ENCODE peak calls at places on chromosome 7, in five cellular contexts. One of them, this sample, is unnamed.

GRCh38 chr7:4026941-4027340 is 655.2 kb upstream of the FOXK1 start:
- DNase-seq in breast epithelium: no peak
- DNase-seq in A549: no peak
- DNase-seq in PC-9: no peak
- DNase-seq in mesenchymal stem cell: no peak
- DNase-seq in this sample: no peak

GRCh38 chr7:90597879-90598278 is 1.8 kb downstream of the CDK14 start:
- DNase-seq in breast epithelium: no peak
- DNase-seq in A549: no peak
- DNase-seq in PC-9: no peak
- DNase-seq in mesenchymal stem cell: peak; percentile 10
- DNase-seq in this sample: no peak

GRCh38 chr7:100745184-100745583 is 11.8 kb downstream of the ZAN start:
- DNase-seq in breast epithelium: no peak
- DNase-seq in A549: no peak
- DNase-seq in PC-9: no peak
- DNase-seq in mesenchymal stem cell: peak; percentile 71
- DNase-seq in this sample: no peak

GRCh38 chr7:132117181-132117580 is 459.1 kb downstream of the PLXNA4 start:
- DNase-seq in breast epithelium: no peak
- DNase-seq in A549: peak; percentile 83
- DNase-seq in PC-9: peak; percentile 84
- DNase-seq in mesenchymal stem cell: peak; percentile 8
- DNase-seq in this sample: no peak

GRCh38 chr7:16753102-16753931 is at the start of gene TSPAN13:
- DNase-seq in breast epithelium: peak; percentile 90
- DNase-seq in A549: peak; percentile 87
- DNase-seq in PC-9: peak; percentile 97
- DNase-seq in mesenchymal stem cell: peak; percentile 77
- DNase-seq in this sample: peak; percentile 77

GRCh38 chr7:22726345-22726848 is 603 bp upstream of the IL6 start:
- DNase-seq in breast epithelium: no peak
- DNase-seq in A549: peak; percentile 76
- DNase-seq in PC-9: peak; percentile 79
- DNase-seq in mesenchymal stem cell: peak; percentile 89
- DNase-seq in this sample: no peak

GRCh38 chr7:6533893-6534804 is 17.1 kb downstream of the GRID2IP start:
- DNase-seq in breast epithelium: no peak
- DNase-seq in A549: no peak
- DNase-seq in PC-9: peak; percentile 26
- DNase-seq in mesenchymal stem cell: no peak
- DNase-seq in this sample: no peak

GRCh38 chr7:86815556-86815955 is 171.8 kb downstream of the GRM3 start:
- DNase-seq in breast epithelium: no peak
- DNase-seq in A549: no peak
- DNase-seq in PC-9: no peak
- DNase-seq in mesenchymal stem cell: no peak
- DNase-seq in this sample: no peak

GRCh38 chr7:19762631-19763030 is 10.8 kb downstream of the TMEM196 start:
- DNase-seq in breast epithelium: no peak
- DNase-seq in A549: no peak
- DNase-seq in PC-9: no peak
- DNase-seq in mesenchymal stem cell: no peak
- DNase-seq in this sample: no peak

GRCh38 chr7:142587578-142588191 is 161.6 kb upstream of the PRSS1 start:
- DNase-seq in breast epithelium: no peak
- DNase-seq in A549: peak; percentile 85
- DNase-seq in PC-9: peak; percentile 77
- DNase-seq in mesenchymal stem cell: peak; percentile 87
- DNase-seq in this sample: no peak

GRCh38 chr7:155995183-155995612 is 182.9 kb upstream of the SHH start:
- DNase-seq in breast epithelium: peak; percentile 9
- DNase-seq in A549: no peak
- DNase-seq in PC-9: no peak
- DNase-seq in mesenchymal stem cell: no peak
- DNase-seq in this sample: no peak

GRCh38 chr7:108455524-108455832 is 758 bp downstream of the NRCAM start:
- DNase-seq in breast epithelium: no peak
- DNase-seq in A549: peak; percentile 38
- DNase-seq in PC-9: no peak
- DNase-seq in mesenchymal stem cell: no peak
- DNase-seq in this sample: no peak

GRCh38 chr7:107045195-107045960 is 873 bp downstream of the PRKAR2B start:
- DNase-seq in breast epithelium: no peak
- DNase-seq in A549: no peak
- DNase-seq in PC-9: no peak
- DNase-seq in mesenchymal stem cell: no peak
- DNase-seq in this sample: no peak

GRCh38 chr7:16542401-16542800 is 15.8 kb downstream of the LRRC72 start:
- DNase-seq in breast epithelium: no peak
- DNase-seq in A549: no peak
- DNase-seq in PC-9: no peak
- DNase-seq in mesenchymal stem cell: no peak
- DNase-seq in this sample: no peak

GRCh38 chr7:34385385-34385784 is 272.6 kb upstream of the NPSR1 start:
- DNase-seq in breast epithelium: no peak
- DNase-seq in A549: no peak
- DNase-seq in PC-9: no peak
- DNase-seq in mesenchymal stem cell: no peak
- DNase-seq in this sample: no peak

GRCh38 chr7:120843121-120843520 is 14.8 kb downstream of the TSPAN12 start:
- DNase-seq in breast epithelium: no peak
- DNase-seq in A549: no peak
- DNase-seq in PC-9: no peak
- DNase-seq in mesenchymal stem cell: no peak
- DNase-seq in this sample: no peak

GRCh38 chr7:32892521-32893224 is 1.1 kb upstream of the KBTBD2 start:
- DNase-seq in breast epithelium: peak; percentile 25
- DNase-seq in A549: peak; percentile 41
- DNase-seq in PC-9: peak; percentile 79
- DNase-seq in mesenchymal stem cell: peak; percentile 76
- DNase-seq in this sample: no peak

GRCh38 chr7:42272793-42273665 is 36.0 kb upstream of the GLI3 start:
- DNase-seq in breast epithelium: no peak
- DNase-seq in A549: no peak
- DNase-seq in PC-9: no peak
- DNase-seq in mesenchymal stem cell: peak; percentile 57
- DNase-seq in this sample: no peak

GRCh38 chr7:149873968-149874643 is at the start of gene ATP6V0E2:
- DNase-seq in breast epithelium: no peak
- DNase-seq in A549: no peak
- DNase-seq in PC-9: no peak
- DNase-seq in mesenchymal stem cell: no peak
- DNase-seq in this sample: no peak

GRCh38 chr7:924541-925231 is 29.8 kb downstream of the ADAP1 start:
- DNase-seq in breast epithelium: no peak
- DNase-seq in A549: no peak
- DNase-seq in PC-9: no peak
- DNase-seq in mesenchymal stem cell: no peak
- DNase-seq in this sample: no peak

GRCh38 chr7:584122-584465 is 64.4 kb upstream of the PDGFA start:
- DNase-seq in breast epithelium: no peak
- DNase-seq in A549: no peak
- DNase-seq in PC-9: no peak
- DNase-seq in mesenchymal stem cell: no peak
- DNase-seq in this sample: no peak

GRCh38 chr7:38232475-38233366 is 40.7 kb downstream of the TARP start:
- DNase-seq in breast epithelium: peak; percentile 24
- DNase-seq in A549: no peak
- DNase-seq in PC-9: no peak
- DNase-seq in mesenchymal stem cell: peak; percentile 20
- DNase-seq in this sample: no peak

GRCh38 chr7:127654404-127655392 is 2.7 kb downstream of the SND1 start:
- DNase-seq in breast epithelium: no peak
- DNase-seq in A549: no peak
- DNase-seq in PC-9: no peak
- DNase-seq in mesenchymal stem cell: peak; percentile 59
- DNase-seq in this sample: no peak

GRCh38 chr7:55130079-55130476 is 111.3 kb downstream of the EGFR start:
- DNase-seq in breast epithelium: no peak
- DNase-seq in A549: peak; percentile 36
- DNase-seq in PC-9: no peak
- DNase-seq in mesenchymal stem cell: peak; percentile 76
- DNase-seq in this sample: no peak

GRCh38 chr7:149245244-149245643 is 5.8 kb downstream of the ZNF212 start:
- DNase-seq in breast epithelium: no peak
- DNase-seq in A549: no peak
- DNase-seq in PC-9: peak; percentile 62
- DNase-seq in mesenchymal stem cell: peak; percentile 58
- DNase-seq in this sample: no peak

GRCh38 chr7:129843982-129844840 is 108.5 kb downstream of the UBE2H start:
- DNase-seq in breast epithelium: no peak
- DNase-seq in A549: peak; percentile 32
- DNase-seq in PC-9: no peak
- DNase-seq in mesenchymal stem cell: no peak
- DNase-seq in this sample: no peak

DNA sequence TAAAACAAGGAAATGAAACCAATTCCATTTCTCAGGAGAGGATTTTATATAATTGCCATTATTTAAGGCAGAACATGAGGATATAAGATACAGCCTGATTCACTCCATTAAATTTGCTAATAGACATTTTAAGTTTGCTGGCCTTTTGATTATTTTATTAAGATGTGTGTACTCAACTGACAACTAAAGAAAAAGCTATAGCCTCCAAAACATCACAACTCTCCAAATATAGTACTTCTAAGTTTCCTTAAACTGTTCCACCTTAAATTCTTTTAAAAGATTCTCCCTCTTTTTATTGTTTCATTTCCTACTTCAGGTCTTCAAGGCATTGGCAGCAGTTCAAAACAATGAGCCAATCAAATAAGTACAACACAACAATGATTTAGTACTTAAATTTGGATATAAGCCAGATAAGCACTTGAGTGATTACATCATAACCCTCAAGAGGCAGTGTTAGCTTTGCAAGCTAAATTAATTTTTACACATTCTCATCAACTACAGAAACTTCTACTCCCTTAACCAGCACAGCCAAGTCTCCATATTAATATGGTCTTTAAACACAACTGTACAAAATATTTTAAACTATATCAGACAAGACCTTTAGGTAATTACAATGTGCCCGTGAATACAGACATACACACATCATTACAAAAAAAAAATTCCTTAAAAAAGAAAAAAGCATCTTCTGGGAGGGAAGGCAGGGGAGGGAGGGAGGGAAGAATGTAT is 121.8 kb downstream of the KMT2C start:
- DNase-seq in breast epithelium: no peak
- DNase-seq in A549: peak; percentile 88
- DNase-seq in PC-9: peak; percentile 91
- DNase-seq in mesenchymal stem cell: peak; percentile 81
- DNase-seq in this sample: peak; percentile 27
- H3K4me3 ChIP-seq in breast epithelium: no peak overlapping the region
- H3K4me3 ChIP-seq in A549: no peak overlapping the region
- H3K4me3 ChIP-seq in PC-9: no peak overlapping the region
- H3K4me3 ChIP-seq in mesenchymal stem cell: no peak overlapping the region
- H3K4me3 ChIP-seq in this sample: no peak overlapping the region

DNA sequence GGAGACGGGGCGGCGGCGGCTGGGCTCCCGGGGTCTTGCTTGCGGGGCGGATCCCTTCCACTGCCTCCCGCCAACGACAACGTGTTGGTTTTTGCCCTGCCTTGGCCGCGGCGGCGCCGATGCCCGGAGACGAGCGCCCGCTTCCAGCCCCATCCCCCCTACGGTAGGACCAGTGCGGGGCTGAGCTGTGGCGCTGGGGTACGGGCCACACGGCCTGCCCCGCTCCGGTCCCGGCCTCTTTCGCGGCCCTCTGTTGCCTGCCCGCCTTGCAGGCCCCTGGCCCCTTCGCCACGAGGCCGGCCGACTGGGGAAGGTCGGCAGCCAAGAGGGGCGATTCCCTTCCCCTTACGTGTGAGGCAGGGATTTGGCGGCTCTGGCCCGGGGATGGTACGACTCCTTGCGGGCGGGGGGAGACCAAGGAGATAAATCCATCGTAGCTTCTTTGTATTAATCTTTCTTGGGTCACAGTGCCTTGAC is 488 bp downstream of the EIF4H start:
- DNase-seq in breast epithelium: peak; percentile 31
- DNase-seq in A549: peak; percentile 45
- DNase-seq in PC-9: no peak
- DNase-seq in mesenchymal stem cell: peak; percentile 74
- DNase-seq in this sample: no peak
- H3K4me1 ChIP-seq in breast epithelium: no peaks in the 10 kb centered on the region
- H3K4me1 ChIP-seq in A549: peaks cover 38% of the 10 kb centered on the region
- H3K4me1 ChIP-seq in PC-9: peaks cover 38% of the 10 kb centered on the region
- H3K4me1 ChIP-seq in mesenchymal stem cell: peaks cover 7% of the 10 kb centered on the region
- H3K4me1 ChIP-seq in this sample: peaks cover 31% of the 10 kb centered on the region

DNA sequence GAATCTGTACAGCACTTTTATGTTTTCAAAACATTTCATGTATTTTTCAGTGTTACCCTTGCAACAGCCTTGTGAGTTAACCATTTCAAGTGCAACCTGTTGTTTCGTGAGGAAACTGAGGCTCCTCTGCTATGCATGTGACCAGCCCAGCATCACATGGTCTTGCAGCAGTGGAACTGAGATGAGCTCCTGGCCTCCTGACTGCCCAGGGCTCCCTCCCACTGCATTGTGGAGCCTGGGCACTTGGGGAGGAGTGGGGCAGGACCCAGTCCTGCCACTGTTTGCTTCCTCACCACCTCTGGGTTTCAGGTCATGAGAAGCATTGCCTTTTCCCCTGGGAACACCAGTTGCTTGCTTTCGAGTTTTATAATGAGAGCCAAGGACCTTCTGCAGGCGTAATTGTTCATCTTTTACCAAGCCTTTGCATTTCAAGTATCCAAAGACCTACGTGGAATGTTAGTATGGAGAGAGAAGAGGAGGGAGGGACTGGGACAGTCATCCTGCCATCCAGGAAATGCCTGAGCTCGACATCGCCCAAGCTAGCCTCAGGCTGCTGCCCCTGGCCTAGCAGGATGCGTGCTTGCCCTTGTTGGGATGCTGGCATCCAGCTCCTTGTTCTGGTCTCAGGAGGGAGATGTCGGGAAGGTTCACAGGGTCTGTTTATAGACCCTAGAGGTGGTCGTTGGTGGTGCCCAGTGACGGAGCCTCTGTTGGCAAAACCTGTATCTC is 32.3 kb upstream of the BHLHA15 start:
- DNase-seq in breast epithelium: peak; percentile 44
- DNase-seq in A549: no peak
- DNase-seq in PC-9: no peak
- DNase-seq in mesenchymal stem cell: no peak
- DNase-seq in this sample: no peak
- H3K4me3 ChIP-seq in breast epithelium: no peak overlapping the region
- H3K4me3 ChIP-seq in A549: no peak overlapping the region
- H3K4me3 ChIP-seq in PC-9: no peak overlapping the region
- H3K4me3 ChIP-seq in mesenchymal stem cell: no peak overlapping the region
- H3K4me3 ChIP-seq in this sample: no peak overlapping the region

GRCh38 chr7:47188653-47189315 is 393.1 kb downstream of the TNS3 start:
- DNase-seq in breast epithelium: no peak
- DNase-seq in A549: no peak
- DNase-seq in PC-9: no peak
- DNase-seq in mesenchymal stem cell: no peak
- DNase-seq in this sample: no peak

GRCh38 chr7:47185193-47185592 is 396.7 kb downstream of the TNS3 start:
- DNase-seq in breast epithelium: no peak
- DNase-seq in A549: no peak
- DNase-seq in PC-9: no peak
- DNase-seq in mesenchymal stem cell: no peak
- DNase-seq in this sample: no peak

GRCh38 chr7:47183896-47184629 is 397.8 kb downstream of the TNS3 start:
- DNase-seq in breast epithelium: no peak
- DNase-seq in A549: no peak
- DNase-seq in PC-9: no peak
- DNase-seq in mesenchymal stem cell: no peak
- DNase-seq in this sample: no peak

GRCh38 chr7:47185839-47186238 is 396.1 kb downstream of the TNS3 start:
- DNase-seq in breast epithelium: no peak
- DNase-seq in A549: no peak
- DNase-seq in PC-9: no peak
- DNase-seq in mesenchymal stem cell: no peak
- DNase-seq in this sample: no peak

GRCh38 chr7:47186316-47186715 is 395.6 kb downstream of the TNS3 start:
- DNase-seq in breast epithelium: no peak
- DNase-seq in A549: no peak
- DNase-seq in PC-9: no peak
- DNase-seq in mesenchymal stem cell: no peak
- DNase-seq in this sample: no peak
- H3K4me1 ChIP-seq in breast epithelium: peaks cover 7% of the 10 kb centered on the region
- H3K4me1 ChIP-seq in A549: no peaks in the 10 kb centered on the region
- H3K4me1 ChIP-seq in PC-9: no peaks in the 10 kb centered on the region
- H3K4me1 ChIP-seq in mesenchymal stem cell: no peaks in the 10 kb centered on the region
- H3K4me1 ChIP-seq in this sample: no peaks in the 10 kb centered on the region